ENCODE peak calls at places on chromosome 2, in seven cellular contexts. One of them, this sample, is unnamed.

GRCh38 chr2:120243211-120243610 is 9.4 kb upstream of the RALB start:
- DNase-seq in neural progenitor cell: no peak
- DNase-seq in gastrocnemius medialis: no peak
- DNase-seq in cardiac fibroblast: peak; percentile 39
- DNase-seq in adrenal gland: no peak
- DNase-seq in PC-3: no peak
- DNase-seq in hepatocyte: no peak
- DNase-seq in this sample: no peak

GRCh38 chr2:27281855-27282559 is at the start of gene TRIM54:
- DNase-seq in hepatocyte: no peak
- DNase-seq in cardiac fibroblast: peak; percentile 31
- DNase-seq in PC-3: peak; percentile 49
- DNase-seq in neural progenitor cell: no peak
- DNase-seq in gastrocnemius medialis: peak; percentile 96
- DNase-seq in adrenal gland: peak; percentile 80
- DNase-seq in this sample: no peak

GRCh38 chr2:39094717-39095363 is 26.0 kb downstream of the SOS1 start:
- DNase-seq in hepatocyte: no peak
- DNase-seq in cardiac fibroblast: peak; percentile 51
- DNase-seq in adrenal gland: no peak
- DNase-seq in neural progenitor cell: no peak
- DNase-seq in gastrocnemius medialis: no peak
- DNase-seq in PC-3: peak; percentile 78
- DNase-seq in this sample: no peak

GRCh38 chr2:218295029-218295428 is 2.7 kb upstream of the TMBIM1 start:
- DNase-seq in gastrocnemius medialis: no peak
- DNase-seq in adrenal gland: no peak
- DNase-seq in PC-3: peak; percentile 81
- DNase-seq in neural progenitor cell: no peak
- DNase-seq in cardiac fibroblast: peak; percentile 28
- DNase-seq in hepatocyte: peak; percentile 78
- DNase-seq in this sample: no peak

GRCh38 chr2:228545041-228545440 is 363.6 kb upstream of the SPHKAP start:
- DNase-seq in hepatocyte: no peak
- DNase-seq in gastrocnemius medialis: no peak
- DNase-seq in neural progenitor cell: no peak
- DNase-seq in cardiac fibroblast: peak; percentile 89
- DNase-seq in adrenal gland: no peak
- DNase-seq in PC-3: peak; percentile 87
- DNase-seq in this sample: no peak

GRCh38 chr2:74261204-74261864 is 62.9 kb downstream of the MTHFD2 start:
- DNase-seq in adrenal gland: no peak
- DNase-seq in gastrocnemius medialis: no peak
- DNase-seq in neural progenitor cell: peak; percentile 74
- DNase-seq in PC-3: peak; percentile 80
- DNase-seq in hepatocyte: peak; percentile 48
- DNase-seq in cardiac fibroblast: peak; percentile 29
- DNase-seq in this sample: no peak

GRCh38 chr2:102065675-102066252 is 74.0 kb downstream of the IL1R2 start:
- DNase-seq in cardiac fibroblast: peak; percentile 93
- DNase-seq in gastrocnemius medialis: peak; percentile 87
- DNase-seq in adrenal gland: peak; percentile 68
- DNase-seq in PC-3: peak; percentile 63
- DNase-seq in hepatocyte: peak; percentile 73
- DNase-seq in neural progenitor cell: no peak
- DNase-seq in this sample: no peak

GRCh38 chr2:149339324-149339723 is 8.9 kb downstream of the LYPD6 start:
- DNase-seq in cardiac fibroblast: no peak
- DNase-seq in adrenal gland: no peak
- DNase-seq in PC-3: no peak
- DNase-seq in gastrocnemius medialis: no peak
- DNase-seq in hepatocyte: no peak
- DNase-seq in neural progenitor cell: no peak
- DNase-seq in this sample: no peak

GRCh38 chr2:146295080-146295670 is 1549.7 kb upstream of the ACVR2A start:
- DNase-seq in cardiac fibroblast: peak; percentile 17
- DNase-seq in neural progenitor cell: no peak
- DNase-seq in adrenal gland: no peak
- DNase-seq in hepatocyte: no peak
- DNase-seq in gastrocnemius medialis: no peak
- DNase-seq in PC-3: peak; percentile 3
- DNase-seq in this sample: no peak

GRCh38 chr2:98787700-98788099 is 56.8 kb upstream of the MGAT4A start:
- DNase-seq in adrenal gland: no peak
- DNase-seq in hepatocyte: no peak
- DNase-seq in cardiac fibroblast: no peak
- DNase-seq in gastrocnemius medialis: no peak
- DNase-seq in neural progenitor cell: no peak
- DNase-seq in PC-3: no peak
- DNase-seq in this sample: no peak

GRCh38 chr2:161075701-161076100 is 84.5 kb upstream of the TANK start:
- DNase-seq in neural progenitor cell: peak; percentile 65
- DNase-seq in gastrocnemius medialis: no peak
- DNase-seq in cardiac fibroblast: no peak
- DNase-seq in hepatocyte: no peak
- DNase-seq in PC-3: no peak
- DNase-seq in adrenal gland: no peak
- DNase-seq in this sample: no peak

GRCh38 chr2:129004485-129004884 is 685.8 kb upstream of the HS6ST1 start:
- DNase-seq in PC-3: no peak
- DNase-seq in adrenal gland: no peak
- DNase-seq in neural progenitor cell: no peak
- DNase-seq in gastrocnemius medialis: no peak
- DNase-seq in cardiac fibroblast: no peak
- DNase-seq in hepatocyte: no peak
- DNase-seq in this sample: no peak

GRCh38 chr2:48332286-48332685 is 197.7 kb upstream of the STON1 start:
- DNase-seq in neural progenitor cell: no peak
- DNase-seq in PC-3: no peak
- DNase-seq in hepatocyte: no peak
- DNase-seq in cardiac fibroblast: peak; percentile 73
- DNase-seq in adrenal gland: no peak
- DNase-seq in gastrocnemius medialis: no peak
- DNase-seq in this sample: no peak

GRCh38 chr2:240564571-240565266 is 3.6 kb upstream of the RNPEPL1 start:
- DNase-seq in hepatocyte: peak; percentile 49
- DNase-seq in adrenal gland: peak; percentile 50
- DNase-seq in cardiac fibroblast: peak; percentile 36
- DNase-seq in PC-3: peak; percentile 31
- DNase-seq in neural progenitor cell: no peak
- DNase-seq in gastrocnemius medialis: no peak
- DNase-seq in this sample: no peak

GRCh38 chr2:69026026-69026425 is 13.0 kb downstream of the ANTXR1 start:
- DNase-seq in adrenal gland: peak; percentile 61
- DNase-seq in neural progenitor cell: peak; percentile 69
- DNase-seq in PC-3: peak; percentile 80
- DNase-seq in hepatocyte: peak; percentile 52
- DNase-seq in gastrocnemius medialis: no peak
- DNase-seq in cardiac fibroblast: peak; percentile 76
- DNase-seq in this sample: no peak

GRCh38 chr2:132623096-132623839 is 46.7 kb downstream of the LYPD1 start:
- DNase-seq in cardiac fibroblast: peak; percentile 56
- DNase-seq in adrenal gland: no peak
- DNase-seq in PC-3: peak; percentile 75
- DNase-seq in gastrocnemius medialis: no peak
- DNase-seq in hepatocyte: no peak
- DNase-seq in neural progenitor cell: no peak
- DNase-seq in this sample: no peak

GRCh38 chr2:223464071-223464470 is 138.1 kb downstream of the SCG2 start:
- DNase-seq in cardiac fibroblast: peak; percentile 63
- DNase-seq in gastrocnemius medialis: no peak
- DNase-seq in neural progenitor cell: no peak
- DNase-seq in PC-3: no peak
- DNase-seq in adrenal gland: no peak
- DNase-seq in hepatocyte: no peak
- DNase-seq in this sample: no peak

GRCh38 chr2:28454016-28454930 is 41.6 kb upstream of the PLB1 start:
- DNase-seq in gastrocnemius medialis: no peak
- DNase-seq in cardiac fibroblast: peak; percentile 28
- DNase-seq in PC-3: peak; percentile 28
- DNase-seq in neural progenitor cell: no peak
- DNase-seq in hepatocyte: peak; percentile 39
- DNase-seq in adrenal gland: no peak
- DNase-seq in this sample: no peak

GRCh38 chr2:237892478-237892877 is 33.1 kb downstream of the RAMP1 start:
- DNase-seq in neural progenitor cell: no peak
- DNase-seq in PC-3: no peak
- DNase-seq in gastrocnemius medialis: no peak
- DNase-seq in hepatocyte: no peak
- DNase-seq in cardiac fibroblast: no peak
- DNase-seq in adrenal gland: no peak
- DNase-seq in this sample: no peak

GRCh38 chr2:140529706-140530105 is 1601.1 kb downstream of the LRP1B start:
- DNase-seq in hepatocyte: no peak
- DNase-seq in neural progenitor cell: no peak
- DNase-seq in PC-3: no peak
- DNase-seq in gastrocnemius medialis: no peak
- DNase-seq in adrenal gland: no peak
- DNase-seq in cardiac fibroblast: peak; percentile 3
- DNase-seq in this sample: no peak

GRCh38 chr2:202577250-202578183 is 57.3 kb upstream of the FAM117B start:
- DNase-seq in PC-3: no peak
- DNase-seq in neural progenitor cell: peak; percentile 11
- DNase-seq in cardiac fibroblast: no peak
- DNase-seq in adrenal gland: no peak
- DNase-seq in gastrocnemius medialis: no peak
- DNase-seq in hepatocyte: no peak
- DNase-seq in this sample: no peak

GRCh38 chr2:19120941-19121750 is 237.3 kb downstream of the OSR1 start:
- DNase-seq in gastrocnemius medialis: no peak
- DNase-seq in hepatocyte: no peak
- DNase-seq in cardiac fibroblast: peak; percentile 96
- DNase-seq in adrenal gland: peak; percentile 60
- DNase-seq in PC-3: peak; percentile 96
- DNase-seq in neural progenitor cell: no peak
- DNase-seq in this sample: no peak

GRCh38 chr2:8502316-8502715 is 179.5 kb upstream of the ID2 start:
- DNase-seq in adrenal gland: no peak
- DNase-seq in cardiac fibroblast: no peak
- DNase-seq in PC-3: peak; percentile 16
- DNase-seq in hepatocyte: no peak
- DNase-seq in neural progenitor cell: no peak
- DNase-seq in gastrocnemius medialis: no peak
- DNase-seq in this sample: no peak

GRCh38 chr2:10319892-10320574 is 17.3 kb downstream of the HPCAL1 start:
- DNase-seq in gastrocnemius medialis: no peak
- DNase-seq in adrenal gland: no peak
- DNase-seq in hepatocyte: no peak
- DNase-seq in PC-3: no peak
- DNase-seq in cardiac fibroblast: no peak
- DNase-seq in neural progenitor cell: no peak
- DNase-seq in this sample: no peak
- TF ChIP-seq CTCF in gastrocnemius medialis: no peak
- TF ChIP-seq CTCF in adrenal gland: no peak
- TF ChIP-seq CTCF in hepatocyte: no peak
- TF ChIP-seq CTCF in PC-3: no peak
- TF ChIP-seq CTCF in cardiac fibroblast: no peak
- TF ChIP-seq CTCF in neural progenitor cell: no peak
- TF ChIP-seq CTCF in this sample: no peak

DNA sequence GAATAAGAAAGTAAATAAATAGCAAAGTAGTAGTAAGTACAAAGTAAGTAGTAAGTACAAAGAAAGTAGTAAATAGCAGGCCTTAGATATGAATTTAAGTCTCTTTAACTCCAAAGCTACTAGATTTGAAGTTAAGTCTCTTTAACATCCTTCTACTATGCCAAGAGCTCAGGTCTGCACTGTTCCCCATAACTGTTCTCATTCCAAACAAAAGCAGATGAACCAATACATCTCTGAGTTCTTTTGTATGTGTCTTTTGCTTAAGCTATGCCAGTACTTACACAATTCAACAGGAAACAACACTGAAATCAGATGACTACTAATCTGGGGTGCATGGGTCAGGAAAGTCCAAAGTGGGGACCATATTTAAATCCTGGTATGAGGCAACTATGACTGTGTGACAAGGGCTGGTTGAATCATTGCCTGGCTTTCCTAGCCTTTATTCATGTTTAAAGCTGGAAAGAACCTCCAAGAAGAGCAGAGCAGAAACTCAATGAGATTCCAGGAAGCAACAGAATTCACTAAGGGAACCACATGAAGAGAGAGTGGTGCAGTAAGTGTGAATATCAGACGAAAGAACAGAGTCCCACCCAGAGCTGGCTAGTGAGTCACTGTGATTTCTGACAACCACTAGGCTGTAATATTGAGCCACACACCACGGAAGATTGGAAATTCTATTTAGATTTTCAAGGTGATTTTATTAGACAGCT is 51.0 kb upstream of the CYP26B1 start:
- DNase-seq in hepatocyte: no peak
- DNase-seq in PC-3: peak; percentile 30
- DNase-seq in cardiac fibroblast: peak; percentile 84
- DNase-seq in adrenal gland: no peak
- DNase-seq in gastrocnemius medialis: no peak
- DNase-seq in neural progenitor cell: no peak
- DNase-seq in this sample: no peak
- TF ChIP-seq CTCF in hepatocyte: no peak
- TF ChIP-seq CTCF in PC-3: peak; percentile 53
- TF ChIP-seq CTCF in cardiac fibroblast: peak; percentile 28
- TF ChIP-seq CTCF in adrenal gland: no peak
- TF ChIP-seq CTCF in gastrocnemius medialis: no peak
- TF ChIP-seq CTCF in neural progenitor cell: no peak
- TF ChIP-seq CTCF in this sample: no peak

DNA sequence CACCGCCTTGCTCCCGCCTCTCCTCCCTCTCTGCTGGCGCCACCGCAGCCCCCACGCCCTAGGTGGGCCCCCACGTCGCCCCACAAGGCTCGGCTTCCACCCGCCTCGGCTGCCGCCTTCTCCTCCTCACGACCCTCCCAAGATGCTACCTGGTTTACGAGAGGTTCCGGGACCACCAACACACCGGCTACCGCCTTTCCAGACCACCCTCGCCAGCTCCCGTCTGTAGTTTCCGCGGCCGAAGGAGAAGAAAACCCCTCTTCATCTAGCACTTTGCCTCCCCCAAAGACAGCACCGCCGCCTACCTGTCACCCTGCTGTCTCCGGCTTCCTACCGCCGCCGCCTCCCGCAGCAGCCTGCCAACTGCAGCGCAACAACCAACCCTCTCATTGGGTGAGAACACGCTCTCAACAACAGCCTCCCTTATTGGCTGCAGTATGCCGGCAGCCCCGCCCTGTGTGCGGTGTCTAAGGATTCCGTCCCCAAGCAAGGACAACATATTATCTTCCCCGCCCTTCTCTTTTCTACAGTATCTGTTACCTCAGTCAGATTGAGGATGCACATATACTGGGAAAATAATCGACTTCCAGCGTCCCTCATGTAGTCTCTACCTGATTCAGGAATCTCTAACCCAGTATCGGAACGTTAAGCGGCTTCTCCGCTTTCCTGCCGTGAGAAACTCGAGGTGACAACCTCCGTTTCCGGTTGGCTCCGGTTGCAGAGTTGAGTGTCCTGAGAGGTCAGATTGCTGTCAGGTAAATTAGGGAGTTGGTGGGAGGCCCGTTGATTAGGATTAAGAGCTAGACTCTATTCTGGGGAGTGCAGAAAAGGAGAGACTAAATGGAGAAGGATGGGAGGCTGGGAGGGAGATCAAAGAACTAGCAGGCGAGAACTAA is at the start of the genes HYCC2 and NDUFB3:
- DNase-seq in PC-3: peak; percentile 95
- DNase-seq in adrenal gland: peak; percentile 97
- DNase-seq in hepatocyte: peak; percentile 95
- DNase-seq in cardiac fibroblast: peak; percentile 97
- DNase-seq in gastrocnemius medialis: peak; percentile 94
- DNase-seq in neural progenitor cell: peak; percentile 96
- DNase-seq in this sample: peak; percentile 83
- TF ChIP-seq CTCF in PC-3: no peak
- TF ChIP-seq CTCF in adrenal gland: no peak
- TF ChIP-seq CTCF in hepatocyte: peak; percentile 22
- TF ChIP-seq CTCF in cardiac fibroblast: peak; percentile 29
- TF ChIP-seq CTCF in gastrocnemius medialis: peak; percentile 30
- TF ChIP-seq CTCF in neural progenitor cell: peak; percentile 36
- TF ChIP-seq CTCF in this sample: no peak

GRCh38 chr2:138716183-138716582 is 64.0 kb downstream of the NXPH2 start:
- DNase-seq in cardiac fibroblast: no peak
- DNase-seq in adrenal gland: no peak
- DNase-seq in neural progenitor cell: no peak
- DNase-seq in PC-3: peak; percentile 43
- DNase-seq in gastrocnemius medialis: no peak
- DNase-seq in hepatocyte: no peak
- DNase-seq in this sample: no peak
- TF ChIP-seq CTCF in cardiac fibroblast: no peak
- TF ChIP-seq CTCF in adrenal gland: no peak
- TF ChIP-seq CTCF in neural progenitor cell: peak; percentile 29
- TF ChIP-seq CTCF in PC-3: peak; percentile 51
- TF ChIP-seq CTCF in gastrocnemius medialis: no peak
- TF ChIP-seq CTCF in hepatocyte: no peak
- TF ChIP-seq CTCF in this sample: no peak

This sample was measured in omental fat pad.